ENCODE peak calls at places on chromosome 1, in five cellular contexts. F is HCT116, T is uterus, A is epithelial cell of esophagus, S is HFF-Myc. R is an unnamed sample.

GRCh38 chr1:202283379-202283844 is 58.3 kb downstream of the UBE2T start:
- DNase-seq in A (peak), F (peak), T (no peak), S (peak), R (no peak)

GRCh38 chr1:46521417-46521816 is 30.0 kb downstream of the KNCN start:
- DNase-seq in T (no peak), S (no peak), F (no peak), A (no peak), R (no peak)

GRCh38 chr1:246503341-246503740 is 3.7 kb downstream of the SMYD3 start:
- DNase-seq in T (no peak), F (no peak), A (peak), S (peak), R (no peak)

GRCh38 chr1:62334434-62334833 is 15.2 kb upstream of the KANK4 start:
- DNase-seq in F (no peak), T (no peak), A (no peak), S (no peak), R (no peak)

GRCh38 chr1:212749924-212750535 is 41.5 kb downstream of the NSL1 start:
- DNase-seq in F (peak), S (peak), T (no peak), A (peak), R (no peak)

GRCh38 chr1:60448866-60449265 is 375.3 kb upstream of the C1orf87 start:
- DNase-seq in F (no peak), A (no peak), S (no peak), T (no peak), R (no peak)

GRCh38 chr1:43054961-43055360 is 96.3 kb upstream of the SLC2A1 start:
- DNase-seq in F (no peak), S (no peak), A (peak), T (no peak), R (no peak)

GRCh38 chr1:68485431-68486022 is 11.4 kb downstream of the DEPDC1 start:
- DNase-seq in F (no peak), T (no peak), S (no peak), A (peak), R (no peak)

GRCh38 chr1:119080586-119080985 is 59.9 kb downstream of the WARS2 start:
- DNase-seq in A (peak), S (peak), T (peak), F (no peak), R (no peak)

GRCh38 chr1:116255486-116255885 is 117.6 kb upstream of the ATP1A1 start:
- DNase-seq in F (no peak), A (peak), S (no peak), T (no peak), R (no peak)

GRCh38 chr1:174118726-174119125 is 40.6 kb upstream of the RABGAP1L start:
- DNase-seq in S (no peak), A (no peak), F (no peak), T (no peak), R (no peak)

GRCh38 chr1:11735854-11736745 is at the start of gene AGTRAP:
- DNase-seq in S (peak), T (peak), A (peak), F (peak), R (peak)
- TF ChIP-seq CTCF in S (no peak), T (peak), A (no peak), F (no peak), R (no peak)

GRCh38 chr1:153612755-153613331 is at the start of gene S100A16:
- DNase-seq in T (peak), F (peak), S (no peak), A (peak), R (peak)

GRCh38 chr1:153613406-153613805 is 469 bp upstream of the S100A16 start:
- DNase-seq in T (no peak), F (no peak), A (no peak), S (no peak), R (no peak)

GRCh38 chr1:153615406-153615805 is 719 bp downstream of the S100A14 start:
- DNase-seq in F (no peak), A (peak), T (no peak), S (no peak), R (no peak)

GRCh38 chr1:153614906-153615305 is 1.2 kb downstream of the S100A14 start:
- DNase-seq in S (no peak), A (no peak), F (no peak), T (no peak), R (no peak)

DNA sequence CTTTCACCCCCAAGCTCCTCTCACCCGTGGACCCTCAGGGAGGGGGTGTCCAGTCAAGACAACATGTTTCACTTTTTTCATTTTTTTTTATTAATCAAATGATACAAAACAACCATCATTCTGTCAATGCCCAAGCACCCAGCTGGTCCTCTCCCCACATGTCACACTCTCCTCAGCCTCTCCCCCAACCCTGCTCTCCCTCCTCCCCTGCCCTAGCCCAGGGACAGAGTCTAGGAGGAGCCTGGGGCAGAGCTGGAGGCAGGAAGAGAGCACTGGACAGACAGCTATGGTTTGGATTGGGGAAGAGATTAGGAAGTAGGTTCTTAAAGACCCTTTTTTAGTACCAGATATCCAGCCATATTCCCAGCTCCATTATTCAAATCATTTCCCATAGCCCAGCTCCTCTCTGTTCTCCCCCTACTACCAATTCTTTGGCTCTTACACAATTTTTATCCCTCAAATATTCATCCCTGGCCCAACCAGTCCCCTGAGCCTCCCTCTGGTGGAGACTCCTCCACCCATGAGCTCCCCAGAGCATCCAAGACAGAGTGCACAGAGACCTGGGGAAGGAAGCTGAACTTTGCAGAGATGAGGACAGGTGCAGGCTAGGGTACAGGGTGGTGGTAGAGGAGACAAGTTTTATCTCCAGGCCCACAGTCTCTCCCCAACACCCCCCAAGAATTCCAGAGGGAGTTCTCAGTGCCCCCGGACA is 1.4 kb upstream of the S100A16 start:
- DNase-seq in F (no peak), A (no peak), S (no peak), T (no peak), R (no peak)
- TF ChIP-seq CTCF in F (no peak), A (peak), S (no peak), T (no peak), R (no peak)

GRCh38 chr1:209661081-209661480 is 8.9 kb upstream of the LAMB3 start:
- DNase-seq in F (no peak), T (no peak), A (no peak), S (no peak), R (no peak)
- TF ChIP-seq CTCF in F (no peak), T (no peak), A (no peak), S (no peak), R (no peak)

GRCh38 chr1:109869141-109869540 is 41.5 kb upstream of the CSF1 start:
- DNase-seq in S (no peak), T (no peak), A (no peak), F (no peak), R (no peak)
- TF ChIP-seq CTCF in S (no peak), T (no peak), A (no peak), F (no peak), R (no peak)

R was measured in osteocyte.